ENCODE peak calls at places on chromosomes 16 and 17, in ten cellular contexts. One of them, this sample, is unnamed.

GRCh38 chr17:42984486-42984885 is 4.1 kb downstream of the RUNDC1 start:
- DNase-seq in sigmoid colon: no peak
- DNase-seq in spleen: no peak
- DNase-seq in HCT116: no peak
- DNase-seq in suprapubic skin: no peak
- DNase-seq in breast epithelium: no peak
- DNase-seq in SK-N-SH: no peak
- DNase-seq in stomach: no peak
- DNase-seq in transverse colon: no peak
- DNase-seq in GM12878: no peak
- DNase-seq in this sample: peak

GRCh38 chr17:31738067-31738466 is 121.0 kb downstream of the COPRS start:
- DNase-seq in suprapubic skin: no peak
- DNase-seq in HCT116: no peak
- DNase-seq in stomach: no peak
- DNase-seq in transverse colon: no peak
- DNase-seq in sigmoid colon: no peak
- DNase-seq in spleen: no peak
- DNase-seq in SK-N-SH: no peak
- DNase-seq in breast epithelium: no peak
- DNase-seq in GM12878: no peak
- DNase-seq in this sample: peak

GRCh38 chr16:24977673-24978065 is 37.5 kb downstream of the ARHGAP17 start:
- DNase-seq in stomach: no peak
- DNase-seq in HCT116: no peak
- DNase-seq in breast epithelium: no peak
- DNase-seq in suprapubic skin: no peak
- DNase-seq in sigmoid colon: no peak
- DNase-seq in transverse colon: no peak
- DNase-seq in spleen: no peak
- DNase-seq in SK-N-SH: no peak
- DNase-seq in GM12878: no peak
- DNase-seq in this sample: no peak

GRCh38 chr16:19555938-19556778 is 655 bp downstream of the VPS35L start:
- DNase-seq in transverse colon: peak
- DNase-seq in sigmoid colon: no peak
- DNase-seq in HCT116: peak
- DNase-seq in GM12878: peak
- DNase-seq in breast epithelium: no peak
- DNase-seq in suprapubic skin: no peak
- DNase-seq in spleen: no peak
- DNase-seq in SK-N-SH: peak
- DNase-seq in stomach: no peak
- DNase-seq in this sample: no peak

GRCh38 chr16:22623351-22623781 is 112.7 kb downstream of the NPIPB5 start:
- DNase-seq in GM12878: no peak
- DNase-seq in spleen: no peak
- DNase-seq in stomach: no peak
- DNase-seq in transverse colon: no peak
- DNase-seq in sigmoid colon: no peak
- DNase-seq in suprapubic skin: no peak
- DNase-seq in HCT116: no peak
- DNase-seq in breast epithelium: no peak
- DNase-seq in SK-N-SH: no peak
- DNase-seq in this sample: no peak

GRCh38 chr17:76843703-76844484 is 24.3 kb upstream of the MGAT5B start:
- DNase-seq in spleen: no peak
- DNase-seq in sigmoid colon: no peak
- DNase-seq in GM12878: no peak
- DNase-seq in SK-N-SH: peak
- DNase-seq in breast epithelium: no peak
- DNase-seq in HCT116: no peak
- DNase-seq in suprapubic skin: no peak
- DNase-seq in stomach: no peak
- DNase-seq in transverse colon: no peak
- DNase-seq in this sample: no peak

GRCh38 chr17:17896746-17897145 is 60.0 kb upstream of the SREBF1 start:
- DNase-seq in suprapubic skin: no peak
- DNase-seq in sigmoid colon: no peak
- DNase-seq in SK-N-SH: no peak
- DNase-seq in GM12878: no peak
- DNase-seq in breast epithelium: no peak
- DNase-seq in stomach: no peak
- DNase-seq in spleen: no peak
- DNase-seq in transverse colon: no peak
- DNase-seq in HCT116: no peak
- DNase-seq in this sample: no peak

GRCh38 chr16:4409081-4409932 is 7.1 kb downstream of the CORO7 start:
- DNase-seq in transverse colon: no peak
- DNase-seq in breast epithelium: peak
- DNase-seq in HCT116: no peak
- DNase-seq in sigmoid colon: no peak
- DNase-seq in SK-N-SH: peak
- DNase-seq in stomach: no peak
- DNase-seq in GM12878: no peak
- DNase-seq in spleen: peak
- DNase-seq in suprapubic skin: no peak
- DNase-seq in this sample: no peak

GRCh38 chr17:66383353-66383752 is 80.9 kb downstream of the PRKCA start:
- DNase-seq in SK-N-SH: peak
- DNase-seq in transverse colon: no peak
- DNase-seq in GM12878: no peak
- DNase-seq in suprapubic skin: no peak
- DNase-seq in sigmoid colon: no peak
- DNase-seq in spleen: no peak
- DNase-seq in stomach: no peak
- DNase-seq in breast epithelium: no peak
- DNase-seq in HCT116: no peak
- DNase-seq in this sample: no peak

GRCh38 chr17:66386789-66387351 is 84.5 kb downstream of the PRKCA start:
- DNase-seq in transverse colon: no peak
- DNase-seq in stomach: no peak
- DNase-seq in suprapubic skin: no peak
- DNase-seq in spleen: no peak
- DNase-seq in sigmoid colon: no peak
- DNase-seq in SK-N-SH: no peak
- DNase-seq in HCT116: no peak
- DNase-seq in breast epithelium: no peak
- DNase-seq in GM12878: no peak
- DNase-seq in this sample: no peak

GRCh38 chr17:66379539-66379938 is 77.1 kb downstream of the PRKCA start:
- DNase-seq in breast epithelium: no peak
- DNase-seq in SK-N-SH: no peak
- DNase-seq in stomach: no peak
- DNase-seq in transverse colon: no peak
- DNase-seq in HCT116: no peak
- DNase-seq in suprapubic skin: no peak
- DNase-seq in GM12878: no peak
- DNase-seq in sigmoid colon: no peak
- DNase-seq in spleen: no peak
- DNase-seq in this sample: no peak

GRCh38 chr17:66378296-66378695 is 75.9 kb downstream of the PRKCA start:
- DNase-seq in transverse colon: no peak
- DNase-seq in suprapubic skin: no peak
- DNase-seq in HCT116: no peak
- DNase-seq in breast epithelium: no peak
- DNase-seq in SK-N-SH: no peak
- DNase-seq in spleen: no peak
- DNase-seq in stomach: no peak
- DNase-seq in sigmoid colon: no peak
- DNase-seq in GM12878: no peak
- DNase-seq in this sample: no peak

GRCh38 chr17:66381701-66382362 is 79.4 kb downstream of the PRKCA start:
- DNase-seq in breast epithelium: no peak
- DNase-seq in GM12878: no peak
- DNase-seq in sigmoid colon: no peak
- DNase-seq in spleen: no peak
- DNase-seq in HCT116: no peak
- DNase-seq in transverse colon: no peak
- DNase-seq in SK-N-SH: no peak
- DNase-seq in suprapubic skin: no peak
- DNase-seq in stomach: no peak
- DNase-seq in this sample: no peak
- H3K27ac ChIP-seq in breast epithelium: no peak
- H3K27ac ChIP-seq in GM12878: no peak
- H3K27ac ChIP-seq in sigmoid colon: no peak
- H3K27ac ChIP-seq in spleen: no peak
- H3K27ac ChIP-seq in HCT116: no peak
- H3K27ac ChIP-seq in transverse colon: no peak
- H3K27ac ChIP-seq in SK-N-SH: peak
- H3K27ac ChIP-seq in suprapubic skin: no peak
- H3K27ac ChIP-seq in stomach: no peak
- H3K27ac ChIP-seq in this sample: no peak

DNA sequence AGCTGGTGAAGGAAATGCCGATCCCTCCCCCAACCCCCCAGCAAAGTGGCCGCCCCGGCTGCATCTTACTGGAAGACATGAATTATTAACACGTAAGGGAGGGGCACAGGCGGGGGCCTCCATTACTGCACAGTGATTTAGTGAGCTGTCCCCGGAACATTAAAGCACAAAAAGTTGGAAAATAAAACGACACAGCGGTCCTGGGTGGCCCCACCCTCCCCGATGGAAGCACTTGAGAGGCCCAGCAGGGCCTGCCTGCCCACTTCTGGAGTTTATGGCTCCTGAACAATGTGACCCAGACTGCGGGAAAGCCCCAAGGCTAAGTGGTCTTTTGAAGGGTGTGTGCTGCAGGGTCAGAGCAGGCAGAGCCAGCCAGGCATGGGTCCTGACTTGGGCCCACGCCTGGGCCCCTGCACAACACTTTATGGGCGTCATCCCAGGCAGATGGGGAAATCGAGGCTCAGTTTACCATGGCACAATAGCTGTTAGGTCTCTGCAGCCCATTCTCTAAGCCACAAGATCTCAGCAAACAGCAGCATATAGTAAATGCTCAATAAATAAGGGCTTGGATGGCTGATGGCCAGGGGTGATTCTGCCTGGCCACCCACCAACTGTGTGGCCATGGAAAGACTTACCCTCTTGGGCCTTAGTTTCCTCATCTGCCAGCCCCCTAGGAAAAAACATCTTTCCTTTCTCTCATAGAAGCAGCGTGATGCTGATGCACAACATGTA is 22.8 kb downstream of the CCDC102A start:
- DNase-seq in SK-N-SH: peak
- DNase-seq in transverse colon: peak
- DNase-seq in sigmoid colon: peak
- DNase-seq in HCT116: no peak
- DNase-seq in spleen: no peak
- DNase-seq in breast epithelium: no peak
- DNase-seq in suprapubic skin: no peak
- DNase-seq in GM12878: no peak
- DNase-seq in stomach: no peak
- DNase-seq in this sample: no peak
- TF ChIP-seq POLR2AphosphoS5 in SK-N-SH: no peak
- TF ChIP-seq POLR2AphosphoS5 in transverse colon: no peak
- TF ChIP-seq POLR2AphosphoS5 in sigmoid colon: no peak
- TF ChIP-seq POLR2AphosphoS5 in HCT116: no peak
- TF ChIP-seq POLR2AphosphoS5 in spleen: no peak
- TF ChIP-seq POLR2AphosphoS5 in breast epithelium: no peak
- TF ChIP-seq POLR2AphosphoS5 in suprapubic skin: no peak
- TF ChIP-seq POLR2AphosphoS5 in GM12878: no peak
- TF ChIP-seq POLR2AphosphoS5 in stomach: no peak
- TF ChIP-seq POLR2AphosphoS5 in this sample: peak

DNA sequence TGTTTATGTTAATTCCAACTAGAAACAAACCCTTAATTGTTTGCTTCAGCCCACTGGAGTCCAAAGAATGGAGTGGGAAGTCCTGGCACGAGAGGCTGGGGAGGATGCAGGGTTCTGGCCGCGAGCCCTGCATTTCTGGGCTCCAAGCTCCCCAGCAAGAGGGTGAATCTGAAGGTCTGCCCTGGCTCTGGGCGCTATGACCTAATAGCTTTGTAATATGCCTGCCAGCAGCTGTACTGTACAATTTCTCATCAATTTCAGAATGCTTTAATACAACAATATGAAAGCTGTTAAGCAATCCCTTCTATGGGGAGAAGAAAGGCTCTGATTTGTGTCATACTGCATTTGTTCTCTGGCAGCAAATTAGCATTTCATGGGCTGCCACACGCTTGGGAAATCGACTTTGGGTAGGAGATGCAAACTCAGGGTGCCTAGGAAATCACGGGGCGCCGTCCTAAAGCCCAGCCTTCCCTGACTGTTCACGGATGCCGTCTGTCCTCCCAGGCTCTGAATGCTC is 43.8 kb downstream of the NDEL1 start:
- DNase-seq in stomach: no peak
- DNase-seq in sigmoid colon: peak
- DNase-seq in transverse colon: no peak
- DNase-seq in GM12878: no peak
- DNase-seq in HCT116: no peak
- DNase-seq in suprapubic skin: no peak
- DNase-seq in breast epithelium: peak
- DNase-seq in spleen: no peak
- DNase-seq in SK-N-SH: no peak
- DNase-seq in this sample: no peak
- H3K27ac ChIP-seq in stomach: peak
- H3K27ac ChIP-seq in sigmoid colon: peak
- H3K27ac ChIP-seq in transverse colon: peak
- H3K27ac ChIP-seq in GM12878: no peak
- H3K27ac ChIP-seq in HCT116: no peak
- H3K27ac ChIP-seq in suprapubic skin: peak
- H3K27ac ChIP-seq in breast epithelium: peak
- H3K27ac ChIP-seq in spleen: no peak
- H3K27ac ChIP-seq in SK-N-SH: no peak
- H3K27ac ChIP-seq in this sample: no peak

GRCh38 chr17:59620064-59620359 is 317 bp downstream of the CLTC start:
- DNase-seq in HCT116: no peak
- DNase-seq in SK-N-SH: no peak
- DNase-seq in breast epithelium: no peak
- DNase-seq in stomach: no peak
- DNase-seq in suprapubic skin: no peak
- DNase-seq in sigmoid colon: no peak
- DNase-seq in transverse colon: no peak
- DNase-seq in spleen: no peak
- DNase-seq in GM12878: no peak
- DNase-seq in this sample: no peak

GRCh38 chr17:59617141-59617757 is 2.4 kb upstream of the CLTC start:
- DNase-seq in transverse colon: no peak
- DNase-seq in stomach: no peak
- DNase-seq in breast epithelium: no peak
- DNase-seq in GM12878: no peak
- DNase-seq in sigmoid colon: no peak
- DNase-seq in HCT116: no peak
- DNase-seq in SK-N-SH: no peak
- DNase-seq in spleen: no peak
- DNase-seq in suprapubic skin: no peak
- DNase-seq in this sample: no peak

GRCh38 chr17:59618894-59619312 is 792 bp upstream of the CLTC start:
- DNase-seq in transverse colon: no peak
- DNase-seq in GM12878: no peak
- DNase-seq in breast epithelium: no peak
- DNase-seq in SK-N-SH: peak
- DNase-seq in suprapubic skin: no peak
- DNase-seq in sigmoid colon: no peak
- DNase-seq in stomach: no peak
- DNase-seq in spleen: no peak
- DNase-seq in HCT116: no peak
- DNase-seq in this sample: peak

GRCh38 chr17:59619313-59620063 is at the start of gene CLTC:
- DNase-seq in SK-N-SH: peak
- DNase-seq in suprapubic skin: peak
- DNase-seq in spleen: peak
- DNase-seq in breast epithelium: peak
- DNase-seq in sigmoid colon: peak
- DNase-seq in HCT116: peak
- DNase-seq in transverse colon: peak
- DNase-seq in stomach: peak
- DNase-seq in GM12878: peak
- DNase-seq in this sample: peak

DNA sequence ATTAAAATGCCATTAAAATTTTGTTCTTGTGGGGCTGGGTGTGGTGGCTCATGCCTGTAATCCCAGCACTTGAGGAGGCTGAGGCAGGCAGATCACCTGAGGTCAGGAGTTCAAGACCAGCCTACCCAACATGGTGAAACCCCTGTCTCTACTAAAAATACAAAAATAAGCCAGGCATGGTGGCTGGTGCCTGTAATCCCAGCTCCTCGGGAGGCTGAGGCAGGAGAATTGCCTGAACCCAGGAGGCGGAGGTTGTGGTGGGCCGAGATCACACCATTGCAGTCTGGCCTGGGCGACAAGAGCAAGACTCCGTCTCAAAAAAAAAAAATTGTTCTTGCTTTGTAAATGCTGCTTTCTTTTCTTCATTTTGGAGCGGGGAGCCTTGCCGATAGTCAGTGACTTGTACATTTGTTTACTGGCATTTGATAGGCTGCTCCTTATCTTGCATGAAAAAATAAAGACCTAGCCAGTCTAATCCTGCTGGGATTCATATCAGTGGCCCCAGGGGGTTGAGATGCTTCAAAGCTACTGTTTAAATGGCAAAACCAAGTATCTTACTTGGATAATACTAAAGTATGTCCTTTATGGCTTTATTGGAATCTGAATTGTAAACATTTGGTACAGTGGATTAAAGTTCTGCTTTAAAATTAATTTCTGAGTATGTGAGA is 3.3 kb upstream of the CLTC start:
- DNase-seq in suprapubic skin: no peak
- DNase-seq in spleen: no peak
- DNase-seq in HCT116: no peak
- DNase-seq in transverse colon: no peak
- DNase-seq in SK-N-SH: no peak
- DNase-seq in GM12878: no peak
- DNase-seq in stomach: no peak
- DNase-seq in sigmoid colon: no peak
- DNase-seq in breast epithelium: no peak
- DNase-seq in this sample: no peak
- TF ChIP-seq POLR2AphosphoS5 in suprapubic skin: no peak
- TF ChIP-seq POLR2AphosphoS5 in spleen: no peak
- TF ChIP-seq POLR2AphosphoS5 in HCT116: no peak
- TF ChIP-seq POLR2AphosphoS5 in transverse colon: no peak
- TF ChIP-seq POLR2AphosphoS5 in SK-N-SH: no peak
- TF ChIP-seq POLR2AphosphoS5 in GM12878: no peak
- TF ChIP-seq POLR2AphosphoS5 in stomach: no peak
- TF ChIP-seq POLR2AphosphoS5 in sigmoid colon: no peak
- TF ChIP-seq POLR2AphosphoS5 in breast epithelium: no peak
- TF ChIP-seq POLR2AphosphoS5 in this sample: no peak

This sample was measured in prostate gland.